ENCODE peak calls at places on chromosomes 7 and 10, in four cellular contexts. G, F, N and M are unnamed samples.

GRCh38 chr7:45563401-45563800 is 10.8 kb upstream of the ADCY1 start:
- DNase-seq in N (no peak), G (no peak), F (no peak), M (no peak)

GRCh38 chr7:158102897-158103296 is 484.7 kb downstream of the PTPRN2 start:
- DNase-seq in N (no peak), F (no peak), G (no peak), M (no peak)

GRCh38 chr10:1243486-1244182 is 187.4 kb downstream of the WDR37 start:
- DNase-seq in F (no peak), N (no peak), G (no peak), M (peak)

GRCh38 chr7:7793921-7794320 is 75.5 kb upstream of the RPA3 start:
- DNase-seq in G (no peak), N (no peak), F (no peak), M (no peak)

GRCh38 chr7:18803880-18804279 is 308.3 kb downstream of the HDAC9 start:
- DNase-seq in F (no peak), G (no peak), N (no peak), M (no peak)

GRCh38 chr7:47380325-47381131 is 201.4 kb downstream of the TNS3 start:
- DNase-seq in G (no peak), F (peak), N (no peak), M (peak)

GRCh38 chr10:127020260-127020659 is 115.0 kb downstream of the DOCK1 start:
- DNase-seq in F (no peak), G (no peak), N (no peak), M (no peak)

GRCh38 chr7:102433319-102434038 is at the start of gene ORAI2:
- DNase-seq in F (peak), N (peak), G (no peak), M (peak)

GRCh38 chr7:2379161-2379560 is 24.2 kb upstream of the CHST12 start:
- DNase-seq in F (no peak), N (no peak), G (no peak), M (no peak)

GRCh38 chr7:95861041-95861440 is 88.7 kb downstream of the DYNC1I1 start:
- DNase-seq in G (no peak), F (peak), N (no peak), M (no peak)

GRCh38 chr7:45086348-45087065 is 2.3 kb downstream of the NACAD start:
- DNase-seq in G (no peak), N (no peak), F (no peak), M (no peak)

GRCh38 chr7:47145982-47146381 is 435.9 kb downstream of the TNS3 start:
- DNase-seq in F (no peak), G (no peak), N (no peak), M (no peak)

GRCh38 chr10:91627344-91628102 is 5.3 kb downstream of the PPP1R3C start:
- DNase-seq in N (no peak), F (no peak), G (no peak), M (no peak)

GRCh38 chr7:46725838-46726237 is 804.8 kb upstream of the IGFBP3 start:
- DNase-seq in N (no peak), F (peak), G (no peak), M (no peak)